ENCODE peak calls at places on chromosomes 1 and 21, in eight cellular contexts. One of them, this sample, is unnamed.

GRCh38 chr1:15337656-15338402 is 71.9 kb upstream of the EFHD2 start:
- DNase-seq in fibroblast of gingiva: peak; percentile 76
- DNase-seq in Caki2: peak; percentile 72
- DNase-seq in T-cell: no peak
- DNase-seq in EL: peak; percentile 92
- DNase-seq in dorsolateral prefrontal cortex: no peak
- DNase-seq in NCI-H1417: no peak
- DNase-seq in naive thymus-derived CD8-positive, alpha-beta T cell: no peak
- DNase-seq in this sample: no peak

GRCh38 chr1:13775446-13775845 is 75.5 kb downstream of the PRDM2 start:
- DNase-seq in EL: peak; percentile 38
- DNase-seq in fibroblast of gingiva: peak; percentile 34
- DNase-seq in T-cell: no peak
- DNase-seq in Caki2: no peak
- DNase-seq in naive thymus-derived CD8-positive, alpha-beta T cell: no peak
- DNase-seq in dorsolateral prefrontal cortex: no peak
- DNase-seq in NCI-H1417: no peak
- DNase-seq in this sample: no peak

GRCh38 chr1:48697066-48697707 is 79.5 kb downstream of the BEND5 start:
- DNase-seq in T-cell: peak; percentile 30
- DNase-seq in Caki2: peak; percentile 33
- DNase-seq in dorsolateral prefrontal cortex: peak; percentile 84
- DNase-seq in fibroblast of gingiva: no peak
- DNase-seq in NCI-H1417: peak; percentile 59
- DNase-seq in EL: peak; percentile 21
- DNase-seq in naive thymus-derived CD8-positive, alpha-beta T cell: no peak
- DNase-seq in this sample: peak; percentile 43

GRCh38 chr1:217363319-217363718 is 267.6 kb downstream of the GPATCH2 start:
- DNase-seq in fibroblast of gingiva: no peak
- DNase-seq in naive thymus-derived CD8-positive, alpha-beta T cell: no peak
- DNase-seq in T-cell: no peak
- DNase-seq in Caki2: no peak
- DNase-seq in EL: peak; percentile 48
- DNase-seq in dorsolateral prefrontal cortex: no peak
- DNase-seq in NCI-H1417: no peak
- DNase-seq in this sample: no peak

GRCh38 chr1:153560771-153561170 is 4.9 kb downstream of the S100A2 start:
- DNase-seq in dorsolateral prefrontal cortex: no peak
- DNase-seq in EL: no peak
- DNase-seq in NCI-H1417: no peak
- DNase-seq in fibroblast of gingiva: no peak
- DNase-seq in Caki2: no peak
- DNase-seq in T-cell: no peak
- DNase-seq in naive thymus-derived CD8-positive, alpha-beta T cell: no peak
- DNase-seq in this sample: no peak

GRCh38 chr21:45460611-45461368 is 55.8 kb downstream of the COL18A1 start:
- DNase-seq in dorsolateral prefrontal cortex: no peak
- DNase-seq in EL: peak; percentile 92
- DNase-seq in fibroblast of gingiva: peak; percentile 40
- DNase-seq in T-cell: no peak
- DNase-seq in NCI-H1417: no peak
- DNase-seq in Caki2: peak; percentile 50
- DNase-seq in naive thymus-derived CD8-positive, alpha-beta T cell: no peak
- DNase-seq in this sample: no peak

GRCh38 chr1:234730542-234731370 is 120.8 kb upstream of the IRF2BP2 start:
- DNase-seq in T-cell: peak; percentile 44
- DNase-seq in naive thymus-derived CD8-positive, alpha-beta T cell: peak; percentile 42
- DNase-seq in EL: no peak
- DNase-seq in Caki2: no peak
- DNase-seq in fibroblast of gingiva: no peak
- DNase-seq in NCI-H1417: no peak
- DNase-seq in dorsolateral prefrontal cortex: no peak
- DNase-seq in this sample: no peak

GRCh38 chr1:78095618-78096416 is 50.1 kb downstream of the GIPC2 start:
- DNase-seq in fibroblast of gingiva: peak; percentile 84
- DNase-seq in naive thymus-derived CD8-positive, alpha-beta T cell: no peak
- DNase-seq in Caki2: no peak
- DNase-seq in NCI-H1417: no peak
- DNase-seq in T-cell: no peak
- DNase-seq in dorsolateral prefrontal cortex: no peak
- DNase-seq in EL: peak; percentile 94
- DNase-seq in this sample: no peak

GRCh38 chr1:94154989-94155388 is 34.0 kb upstream of the ABCA4 start:
- DNase-seq in T-cell: no peak
- DNase-seq in fibroblast of gingiva: peak; percentile 47
- DNase-seq in naive thymus-derived CD8-positive, alpha-beta T cell: no peak
- DNase-seq in EL: no peak
- DNase-seq in NCI-H1417: no peak
- DNase-seq in dorsolateral prefrontal cortex: no peak
- DNase-seq in Caki2: no peak
- DNase-seq in this sample: no peak

GRCh38 chr1:26278835-26279597 is 870 bp upstream of the SH3BGRL3 start:
- DNase-seq in fibroblast of gingiva: peak; percentile 78
- DNase-seq in dorsolateral prefrontal cortex: no peak
- DNase-seq in NCI-H1417: no peak
- DNase-seq in T-cell: no peak
- DNase-seq in Caki2: peak; percentile 51
- DNase-seq in naive thymus-derived CD8-positive, alpha-beta T cell: no peak
- DNase-seq in EL: peak; percentile 80
- DNase-seq in this sample: peak; percentile 50

GRCh38 chr1:163535807-163536206 is 214.1 kb downstream of the NUF2 start:
- DNase-seq in NCI-H1417: no peak
- DNase-seq in dorsolateral prefrontal cortex: no peak
- DNase-seq in naive thymus-derived CD8-positive, alpha-beta T cell: no peak
- DNase-seq in EL: peak; percentile 4
- DNase-seq in T-cell: no peak
- DNase-seq in Caki2: peak; percentile 4
- DNase-seq in fibroblast of gingiva: peak; percentile 55
- DNase-seq in this sample: peak; percentile 55

GRCh38 chr1:14598007-14598497 is 433 bp upstream of the KAZN start:
- DNase-seq in naive thymus-derived CD8-positive, alpha-beta T cell: no peak
- DNase-seq in T-cell: no peak
- DNase-seq in EL: no peak
- DNase-seq in fibroblast of gingiva: no peak
- DNase-seq in Caki2: no peak
- DNase-seq in NCI-H1417: peak; percentile 80
- DNase-seq in dorsolateral prefrontal cortex: no peak
- DNase-seq in this sample: no peak

GRCh38 chr1:85146972-85147359 is 53.9 kb downstream of the SYDE2 start:
- DNase-seq in EL: peak; percentile 87
- DNase-seq in naive thymus-derived CD8-positive, alpha-beta T cell: no peak
- DNase-seq in fibroblast of gingiva: no peak
- DNase-seq in dorsolateral prefrontal cortex: no peak
- DNase-seq in Caki2: no peak
- DNase-seq in T-cell: no peak
- DNase-seq in NCI-H1417: no peak
- DNase-seq in this sample: no peak

GRCh38 chr1:183610053-183610452 is 19.8 kb upstream of the NCF2 start:
- DNase-seq in Caki2: no peak
- DNase-seq in naive thymus-derived CD8-positive, alpha-beta T cell: no peak
- DNase-seq in fibroblast of gingiva: no peak
- DNase-seq in T-cell: no peak
- DNase-seq in NCI-H1417: no peak
- DNase-seq in dorsolateral prefrontal cortex: no peak
- DNase-seq in EL: peak; percentile 58
- DNase-seq in this sample: peak; percentile 18

GRCh38 chr1:15739259-15739658 is 3.0 kb upstream of the TMEM82 start:
- DNase-seq in T-cell: no peak
- DNase-seq in EL: no peak
- DNase-seq in Caki2: no peak
- DNase-seq in dorsolateral prefrontal cortex: no peak
- DNase-seq in fibroblast of gingiva: no peak
- DNase-seq in NCI-H1417: no peak
- DNase-seq in naive thymus-derived CD8-positive, alpha-beta T cell: no peak
- DNase-seq in this sample: no peak

GRCh38 chr1:42913426-42914091 is 45.1 kb downstream of the SLC2A1 start:
- DNase-seq in fibroblast of gingiva: peak; percentile 70
- DNase-seq in T-cell: peak; percentile 42
- DNase-seq in NCI-H1417: peak; percentile 27
- DNase-seq in dorsolateral prefrontal cortex: no peak
- DNase-seq in EL: peak; percentile 80
- DNase-seq in Caki2: peak; percentile 39
- DNase-seq in naive thymus-derived CD8-positive, alpha-beta T cell: peak; percentile 55
- DNase-seq in this sample: peak; percentile 10

GRCh38 chr1:75265792-75266191 is 131.6 kb downstream of the LHX8 start:
- DNase-seq in EL: peak; percentile 15
- DNase-seq in Caki2: peak; percentile 35
- DNase-seq in NCI-H1417: peak; percentile 42
- DNase-seq in dorsolateral prefrontal cortex: no peak
- DNase-seq in T-cell: no peak
- DNase-seq in fibroblast of gingiva: peak; percentile 26
- DNase-seq in naive thymus-derived CD8-positive, alpha-beta T cell: no peak
- DNase-seq in this sample: peak; percentile 27

GRCh38 chr1:27106561-27107323 is 48.2 kb downstream of the SLC9A1 start:
- DNase-seq in NCI-H1417: no peak
- DNase-seq in Caki2: no peak
- DNase-seq in naive thymus-derived CD8-positive, alpha-beta T cell: no peak
- DNase-seq in fibroblast of gingiva: no peak
- DNase-seq in dorsolateral prefrontal cortex: no peak
- DNase-seq in T-cell: no peak
- DNase-seq in EL: no peak
- DNase-seq in this sample: no peak

GRCh38 chr1:248834343-248834940 is 3.6 kb upstream of the ZNF672 start:
- DNase-seq in T-cell: no peak
- DNase-seq in EL: no peak
- DNase-seq in dorsolateral prefrontal cortex: no peak
- DNase-seq in fibroblast of gingiva: no peak
- DNase-seq in naive thymus-derived CD8-positive, alpha-beta T cell: no peak
- DNase-seq in Caki2: no peak
- DNase-seq in NCI-H1417: no peak
- DNase-seq in this sample: no peak

GRCh38 chr1:221223281-221223680 is 344.0 kb downstream of the HLX start:
- DNase-seq in dorsolateral prefrontal cortex: no peak
- DNase-seq in NCI-H1417: no peak
- DNase-seq in Caki2: no peak
- DNase-seq in T-cell: no peak
- DNase-seq in EL: no peak
- DNase-seq in naive thymus-derived CD8-positive, alpha-beta T cell: no peak
- DNase-seq in fibroblast of gingiva: no peak
- DNase-seq in this sample: no peak

GRCh38 chr1:154565876-154566275 is 1.7 kb upstream of the CHRNB2 start:
- DNase-seq in EL: no peak
- DNase-seq in T-cell: no peak
- DNase-seq in fibroblast of gingiva: no peak
- DNase-seq in Caki2: no peak
- DNase-seq in NCI-H1417: no peak
- DNase-seq in naive thymus-derived CD8-positive, alpha-beta T cell: no peak
- DNase-seq in dorsolateral prefrontal cortex: no peak
- DNase-seq in this sample: no peak

GRCh38 chr1:60679524-60679923 is 402.8 kb upstream of the NFIA start:
- DNase-seq in fibroblast of gingiva: no peak
- DNase-seq in Caki2: no peak
- DNase-seq in EL: no peak
- DNase-seq in NCI-H1417: no peak
- DNase-seq in dorsolateral prefrontal cortex: no peak
- DNase-seq in T-cell: no peak
- DNase-seq in naive thymus-derived CD8-positive, alpha-beta T cell: no peak
- DNase-seq in this sample: no peak

GRCh38 chr21:42093991-42094417 is 22.9 kb downstream of the UMODL1 start:
- DNase-seq in EL: peak; percentile 90
- DNase-seq in dorsolateral prefrontal cortex: no peak
- DNase-seq in NCI-H1417: no peak
- DNase-seq in naive thymus-derived CD8-positive, alpha-beta T cell: no peak
- DNase-seq in fibroblast of gingiva: peak; percentile 82
- DNase-seq in T-cell: no peak
- DNase-seq in Caki2: peak; percentile 96
- DNase-seq in this sample: no peak

GRCh38 chr1:222792744-222793143 is 22.1 kb upstream of the DISP1 start:
- DNase-seq in T-cell: no peak
- DNase-seq in NCI-H1417: peak; percentile 2
- DNase-seq in EL: peak; percentile 28
- DNase-seq in naive thymus-derived CD8-positive, alpha-beta T cell: no peak
- DNase-seq in dorsolateral prefrontal cortex: no peak
- DNase-seq in Caki2: no peak
- DNase-seq in fibroblast of gingiva: no peak
- DNase-seq in this sample: peak; percentile 46

GRCh38 chr1:192170196-192170984 is 12.1 kb downstream of the RGS18 start:
- DNase-seq in EL: no peak
- DNase-seq in dorsolateral prefrontal cortex: no peak
- DNase-seq in fibroblast of gingiva: no peak
- DNase-seq in NCI-H1417: no peak
- DNase-seq in T-cell: no peak
- DNase-seq in naive thymus-derived CD8-positive, alpha-beta T cell: no peak
- DNase-seq in Caki2: no peak
- DNase-seq in this sample: no peak

GRCh38 chr1:103197266-103197665 is 88.9 kb upstream of the COL11A1 start:
- DNase-seq in dorsolateral prefrontal cortex: no peak
- DNase-seq in fibroblast of gingiva: peak; percentile 22
- DNase-seq in NCI-H1417: no peak
- DNase-seq in T-cell: no peak
- DNase-seq in naive thymus-derived CD8-positive, alpha-beta T cell: no peak
- DNase-seq in EL: peak; percentile 57
- DNase-seq in Caki2: no peak
- DNase-seq in this sample: no peak

GRCh38 chr1:44775930-44776748 is 799 bp downstream of the RPS8 start:
- DNase-seq in Caki2: peak; percentile 34
- DNase-seq in fibroblast of gingiva: no peak
- DNase-seq in EL: no peak
- DNase-seq in NCI-H1417: no peak
- DNase-seq in naive thymus-derived CD8-positive, alpha-beta T cell: no peak
- DNase-seq in dorsolateral prefrontal cortex: peak; percentile 40
- DNase-seq in T-cell: no peak
- DNase-seq in this sample: no peak

GRCh38 chr1:183304466-183305122 is 113.6 kb downstream of the NMNAT2 start:
- DNase-seq in EL: no peak
- DNase-seq in naive thymus-derived CD8-positive, alpha-beta T cell: no peak
- DNase-seq in dorsolateral prefrontal cortex: no peak
- DNase-seq in NCI-H1417: peak; percentile 95
- DNase-seq in fibroblast of gingiva: no peak
- DNase-seq in Caki2: no peak
- DNase-seq in T-cell: no peak
- DNase-seq in this sample: peak; percentile 71

GRCh38 chr1:11157867-11158266 is 31.3 kb upstream of the ANGPTL7 start:
- DNase-seq in T-cell: no peak
- DNase-seq in dorsolateral prefrontal cortex: no peak
- DNase-seq in Caki2: no peak
- DNase-seq in EL: peak; percentile 42
- DNase-seq in naive thymus-derived CD8-positive, alpha-beta T cell: no peak
- DNase-seq in NCI-H1417: no peak
- DNase-seq in fibroblast of gingiva: peak; percentile 85
- DNase-seq in this sample: no peak

GRCh38 chr1:42380617-42381423 is at the start of gene RIMKLA:
- DNase-seq in naive thymus-derived CD8-positive, alpha-beta T cell: peak; percentile 12
- DNase-seq in EL: peak; percentile 36
- DNase-seq in fibroblast of gingiva: no peak
- DNase-seq in dorsolateral prefrontal cortex: peak; percentile 69
- DNase-seq in T-cell: peak; percentile 11
- DNase-seq in NCI-H1417: peak; percentile 92
- DNase-seq in Caki2: peak; percentile 59
- DNase-seq in this sample: peak; percentile 65

GRCh38 chr1:113390871-113391642 is 742 bp downstream of the MAGI3 start:
- DNase-seq in Caki2: peak; percentile 60
- DNase-seq in NCI-H1417: peak; percentile 73
- DNase-seq in dorsolateral prefrontal cortex: peak; percentile 43
- DNase-seq in T-cell: peak; percentile 32
- DNase-seq in naive thymus-derived CD8-positive, alpha-beta T cell: peak; percentile 25
- DNase-seq in fibroblast of gingiva: no peak
- DNase-seq in EL: peak; percentile 40
- DNase-seq in this sample: no peak

GRCh38 chr1:172325562-172325961 is 94.9 kb upstream of the C1orf105 start:
- DNase-seq in T-cell: no peak
- DNase-seq in dorsolateral prefrontal cortex: no peak
- DNase-seq in Caki2: peak; percentile 34
- DNase-seq in NCI-H1417: no peak
- DNase-seq in naive thymus-derived CD8-positive, alpha-beta T cell: no peak
- DNase-seq in fibroblast of gingiva: peak; percentile 52
- DNase-seq in EL: peak; percentile 47
- DNase-seq in this sample: no peak

GRCh38 chr1:3226664-3227371 is 157.8 kb downstream of the PRDM16 start:
- DNase-seq in fibroblast of gingiva: no peak
- DNase-seq in EL: no peak
- DNase-seq in NCI-H1417: no peak
- DNase-seq in T-cell: no peak
- DNase-seq in dorsolateral prefrontal cortex: no peak
- DNase-seq in Caki2: no peak
- DNase-seq in naive thymus-derived CD8-positive, alpha-beta T cell: no peak
- DNase-seq in this sample: no peak

GRCh38 chr1:100354971-100355394 is 2.7 kb downstream of the CDC14A start:
- DNase-seq in naive thymus-derived CD8-positive, alpha-beta T cell: no peak
- DNase-seq in fibroblast of gingiva: no peak
- DNase-seq in EL: peak; percentile 35
- DNase-seq in dorsolateral prefrontal cortex: no peak
- DNase-seq in T-cell: no peak
- DNase-seq in Caki2: peak; percentile 58
- DNase-seq in NCI-H1417: peak; percentile 30
- DNase-seq in this sample: no peak

This sample was measured in NCI-H2227 treated with DMSO at 0.1 percent for 48 hours.